ENCODE peak calls at places on chromosomes 4 and X, in eight cellular contexts. J is pulmonary artery endothelial cell; O is cardiac septum; U is stimulated activated CD8-positive, alpha-beta memory T cell treated with anti-CD3 and anti-CD28 coated beads, Interleukin-2, amount 100 ng/mL, for 1 hour; S is aorta; Y is RPMI8226; N is hepatocyte; R is cardiac muscle cell. F is an unnamed sample.

GRCh38 chrX:108511721-108512120 is 72.1 kb downstream of the COL4A5 start:
- DNase-seq in Y (no peak), O (no peak), N (no peak), R (peak), S (no peak), J (no peak), U (no peak), F (no peak)

GRCh38 chr4:119652978-119653377 is 24.4 kb upstream of the PDE5A start:
- DNase-seq in Y (no peak), R (no peak), U (no peak), S (no peak), J (no peak), N (no peak), O (no peak), F (no peak)

GRCh38 chrX:1486749-1487361 is 34.1 kb upstream of the ASMTL start:
- DNase-seq in O (no peak), N (no peak), R (no peak), S (peak), Y (no peak), J (no peak), U (no peak), F (no peak)

GRCh38 chr4:76605099-76605563 is 170.1 kb downstream of the SHROOM3 start:
- DNase-seq in O (no peak), Y (no peak), N (no peak), S (no peak), U (no peak), J (no peak), R (no peak), F (no peak)

GRCh38 chr4:168153596-168154440 is 61.5 kb downstream of the ANXA10 start:
- DNase-seq in N (peak), S (peak), O (no peak), U (peak), J (peak), R (peak), Y (peak), F (no peak)

GRCh38 chr4:47017494-47017893 is 13.9 kb upstream of the GABRB1 start:
- DNase-seq in R (no peak), J (no peak), N (no peak), Y (no peak), O (no peak), U (no peak), S (no peak), F (no peak)

GRCh38 chrX:119475389-119476101 is 7.3 kb downstream of the SLC25A5 start:
- DNase-seq in U (no peak), S (no peak), O (no peak), N (no peak), R (no peak), J (no peak), Y (no peak), F (no peak)

GRCh38 chrX:10216208-10216607 is 59.4 kb downstream of the CLCN4 start:
- DNase-seq in R (no peak), U (no peak), Y (no peak), J (no peak), S (no peak), O (no peak), N (no peak), F (no peak)